ENCODE peak calls at places on chromosome 2, in ten cellular contexts. One of them, this sample, is unnamed.

GRCh38 chr2:55838653-55839052 is 84.9 kb downstream of the EFEMP1 start:
- ATAC-seq in foreskin keratinocyte: peak
- ATAC-seq in heart left ventricle: no peak
- ATAC-seq in activated CD4-positive, CD25-positive, alpha-beta regulatory T cell treated with anti-CD3 and anti-CD28 coated beads, Interleukin-2, amount 50 U/mL, for 24 hours: no peak
- ATAC-seq in activated naive CD4-positive, alpha-beta T cell treated with anti-CD3 and anti-CD28 coated beads, Interleukin-2, amount 50 U/mL, for 72 hours: no peak
- ATAC-seq in activated CD8-positive, alpha-beta memory T cell treated with anti-CD3 and anti-CD28 coated beads, Interleukin-2, amount 10 ng/mL, durations not matched to agents 7 days and 5 days: no peak
- ATAC-seq in stimulated activated memory B cell treated with anti-CD40 and anti-IgM and Interleukin-4, amounts not matched to agents 10 μg/mL and 1 μg/mL and 100 μg/mL, for 72 hours: no peak
- ATAC-seq in heart right ventricle: no peak
- ATAC-seq in memory B cell: no peak
- ATAC-seq in natural killer cell: no peak
- ATAC-seq in this sample: no peak

GRCh38 chr2:38648107-38648761 is 17.7 kb upstream of the GALM start:
- ATAC-seq in memory B cell: no peak
- ATAC-seq in natural killer cell: peak
- ATAC-seq in stimulated activated memory B cell treated with anti-CD40 and anti-IgM and Interleukin-4, amounts not matched to agents 10 μg/mL and 1 μg/mL and 100 μg/mL, for 72 hours: no peak
- ATAC-seq in activated CD8-positive, alpha-beta memory T cell treated with anti-CD3 and anti-CD28 coated beads, Interleukin-2, amount 10 ng/mL, durations not matched to agents 7 days and 5 days: no peak
- ATAC-seq in foreskin keratinocyte: no peak
- ATAC-seq in heart left ventricle: no peak
- ATAC-seq in activated CD4-positive, CD25-positive, alpha-beta regulatory T cell treated with anti-CD3 and anti-CD28 coated beads, Interleukin-2, amount 50 U/mL, for 24 hours: no peak
- ATAC-seq in activated naive CD4-positive, alpha-beta T cell treated with anti-CD3 and anti-CD28 coated beads, Interleukin-2, amount 50 U/mL, for 72 hours: peak
- ATAC-seq in heart right ventricle: no peak
- ATAC-seq in this sample: no peak

GRCh38 chr2:158659483-158659882 is 135.6 kb upstream of the DAPL1 start:
- ATAC-seq in heart right ventricle: no peak
- ATAC-seq in stimulated activated memory B cell treated with anti-CD40 and anti-IgM and Interleukin-4, amounts not matched to agents 10 μg/mL and 1 μg/mL and 100 μg/mL, for 72 hours: no peak
- ATAC-seq in heart left ventricle: no peak
- ATAC-seq in natural killer cell: no peak
- ATAC-seq in foreskin keratinocyte: peak
- ATAC-seq in memory B cell: no peak
- ATAC-seq in activated CD8-positive, alpha-beta memory T cell treated with anti-CD3 and anti-CD28 coated beads, Interleukin-2, amount 10 ng/mL, durations not matched to agents 7 days and 5 days: no peak
- ATAC-seq in activated CD4-positive, CD25-positive, alpha-beta regulatory T cell treated with anti-CD3 and anti-CD28 coated beads, Interleukin-2, amount 50 U/mL, for 24 hours: no peak
- ATAC-seq in activated naive CD4-positive, alpha-beta T cell treated with anti-CD3 and anti-CD28 coated beads, Interleukin-2, amount 50 U/mL, for 72 hours: peak
- ATAC-seq in this sample: no peak

GRCh38 chr2:196404276-196404675 is 232.9 kb upstream of the STK17B start:
- ATAC-seq in foreskin keratinocyte: peak
- ATAC-seq in stimulated activated memory B cell treated with anti-CD40 and anti-IgM and Interleukin-4, amounts not matched to agents 10 μg/mL and 1 μg/mL and 100 μg/mL, for 72 hours: no peak
- ATAC-seq in activated CD4-positive, CD25-positive, alpha-beta regulatory T cell treated with anti-CD3 and anti-CD28 coated beads, Interleukin-2, amount 50 U/mL, for 24 hours: no peak
- ATAC-seq in heart right ventricle: no peak
- ATAC-seq in activated CD8-positive, alpha-beta memory T cell treated with anti-CD3 and anti-CD28 coated beads, Interleukin-2, amount 10 ng/mL, durations not matched to agents 7 days and 5 days: no peak
- ATAC-seq in natural killer cell: no peak
- ATAC-seq in memory B cell: no peak
- ATAC-seq in heart left ventricle: no peak
- ATAC-seq in activated naive CD4-positive, alpha-beta T cell treated with anti-CD3 and anti-CD28 coated beads, Interleukin-2, amount 50 U/mL, for 72 hours: no peak
- ATAC-seq in this sample: no peak

GRCh38 chr2:118386636-118387302 is 298.5 kb downstream of the INSIG2 start:
- ATAC-seq in activated CD8-positive, alpha-beta memory T cell treated with anti-CD3 and anti-CD28 coated beads, Interleukin-2, amount 10 ng/mL, durations not matched to agents 7 days and 5 days: no peak
- ATAC-seq in heart left ventricle: no peak
- ATAC-seq in stimulated activated memory B cell treated with anti-CD40 and anti-IgM and Interleukin-4, amounts not matched to agents 10 μg/mL and 1 μg/mL and 100 μg/mL, for 72 hours: no peak
- ATAC-seq in memory B cell: no peak
- ATAC-seq in natural killer cell: no peak
- ATAC-seq in activated naive CD4-positive, alpha-beta T cell treated with anti-CD3 and anti-CD28 coated beads, Interleukin-2, amount 50 U/mL, for 72 hours: no peak
- ATAC-seq in activated CD4-positive, CD25-positive, alpha-beta regulatory T cell treated with anti-CD3 and anti-CD28 coated beads, Interleukin-2, amount 50 U/mL, for 24 hours: no peak
- ATAC-seq in heart right ventricle: no peak
- ATAC-seq in foreskin keratinocyte: peak
- ATAC-seq in this sample: no peak

GRCh38 chr2:101699939-101700442 is 2.5 kb downstream of the MAP4K4 start:
- ATAC-seq in natural killer cell: no peak
- ATAC-seq in heart right ventricle: no peak
- ATAC-seq in memory B cell: no peak
- ATAC-seq in foreskin keratinocyte: no peak
- ATAC-seq in stimulated activated memory B cell treated with anti-CD40 and anti-IgM and Interleukin-4, amounts not matched to agents 10 μg/mL and 1 μg/mL and 100 μg/mL, for 72 hours: no peak
- ATAC-seq in heart left ventricle: no peak
- ATAC-seq in activated CD4-positive, CD25-positive, alpha-beta regulatory T cell treated with anti-CD3 and anti-CD28 coated beads, Interleukin-2, amount 50 U/mL, for 24 hours: no peak
- ATAC-seq in activated CD8-positive, alpha-beta memory T cell treated with anti-CD3 and anti-CD28 coated beads, Interleukin-2, amount 10 ng/mL, durations not matched to agents 7 days and 5 days: no peak
- ATAC-seq in activated naive CD4-positive, alpha-beta T cell treated with anti-CD3 and anti-CD28 coated beads, Interleukin-2, amount 50 U/mL, for 72 hours: no peak
- ATAC-seq in this sample: no peak

GRCh38 chr2:110866496-110866895 is 134.1 kb downstream of the ACOXL start:
- ATAC-seq in foreskin keratinocyte: peak
- ATAC-seq in natural killer cell: no peak
- ATAC-seq in heart left ventricle: no peak
- ATAC-seq in activated CD8-positive, alpha-beta memory T cell treated with anti-CD3 and anti-CD28 coated beads, Interleukin-2, amount 10 ng/mL, durations not matched to agents 7 days and 5 days: peak
- ATAC-seq in activated naive CD4-positive, alpha-beta T cell treated with anti-CD3 and anti-CD28 coated beads, Interleukin-2, amount 50 U/mL, for 72 hours: peak
- ATAC-seq in activated CD4-positive, CD25-positive, alpha-beta regulatory T cell treated with anti-CD3 and anti-CD28 coated beads, Interleukin-2, amount 50 U/mL, for 24 hours: peak
- ATAC-seq in stimulated activated memory B cell treated with anti-CD40 and anti-IgM and Interleukin-4, amounts not matched to agents 10 μg/mL and 1 μg/mL and 100 μg/mL, for 72 hours: no peak
- ATAC-seq in heart right ventricle: no peak
- ATAC-seq in memory B cell: no peak
- ATAC-seq in this sample: no peak

GRCh38 chr2:122148128-122148792 is 392.8 kb downstream of the TSN start:
- ATAC-seq in stimulated activated memory B cell treated with anti-CD40 and anti-IgM and Interleukin-4, amounts not matched to agents 10 μg/mL and 1 μg/mL and 100 μg/mL, for 72 hours: no peak
- ATAC-seq in activated CD4-positive, CD25-positive, alpha-beta regulatory T cell treated with anti-CD3 and anti-CD28 coated beads, Interleukin-2, amount 50 U/mL, for 24 hours: no peak
- ATAC-seq in memory B cell: no peak
- ATAC-seq in heart left ventricle: no peak
- ATAC-seq in natural killer cell: no peak
- ATAC-seq in foreskin keratinocyte: no peak
- ATAC-seq in activated naive CD4-positive, alpha-beta T cell treated with anti-CD3 and anti-CD28 coated beads, Interleukin-2, amount 50 U/mL, for 72 hours: no peak
- ATAC-seq in activated CD8-positive, alpha-beta memory T cell treated with anti-CD3 and anti-CD28 coated beads, Interleukin-2, amount 10 ng/mL, durations not matched to agents 7 days and 5 days: no peak
- ATAC-seq in heart right ventricle: no peak
- ATAC-seq in this sample: no peak

GRCh38 chr2:164624296-164624695 is 3.0 kb upstream of the GRB14 start:
- ATAC-seq in memory B cell: no peak
- ATAC-seq in stimulated activated memory B cell treated with anti-CD40 and anti-IgM and Interleukin-4, amounts not matched to agents 10 μg/mL and 1 μg/mL and 100 μg/mL, for 72 hours: no peak
- ATAC-seq in heart left ventricle: no peak
- ATAC-seq in activated naive CD4-positive, alpha-beta T cell treated with anti-CD3 and anti-CD28 coated beads, Interleukin-2, amount 50 U/mL, for 72 hours: no peak
- ATAC-seq in activated CD4-positive, CD25-positive, alpha-beta regulatory T cell treated with anti-CD3 and anti-CD28 coated beads, Interleukin-2, amount 50 U/mL, for 24 hours: no peak
- ATAC-seq in heart right ventricle: no peak
- ATAC-seq in activated CD8-positive, alpha-beta memory T cell treated with anti-CD3 and anti-CD28 coated beads, Interleukin-2, amount 10 ng/mL, durations not matched to agents 7 days and 5 days: no peak
- ATAC-seq in natural killer cell: no peak
- ATAC-seq in foreskin keratinocyte: no peak
- ATAC-seq in this sample: no peak

GRCh38 chr2:21005111-21005699 is 38.7 kb downstream of the APOB start:
- ATAC-seq in stimulated activated memory B cell treated with anti-CD40 and anti-IgM and Interleukin-4, amounts not matched to agents 10 μg/mL and 1 μg/mL and 100 μg/mL, for 72 hours: no peak
- ATAC-seq in activated naive CD4-positive, alpha-beta T cell treated with anti-CD3 and anti-CD28 coated beads, Interleukin-2, amount 50 U/mL, for 72 hours: no peak
- ATAC-seq in activated CD8-positive, alpha-beta memory T cell treated with anti-CD3 and anti-CD28 coated beads, Interleukin-2, amount 10 ng/mL, durations not matched to agents 7 days and 5 days: no peak
- ATAC-seq in heart left ventricle: no peak
- ATAC-seq in heart right ventricle: no peak
- ATAC-seq in foreskin keratinocyte: no peak
- ATAC-seq in memory B cell: no peak
- ATAC-seq in natural killer cell: no peak
- ATAC-seq in activated CD4-positive, CD25-positive, alpha-beta regulatory T cell treated with anti-CD3 and anti-CD28 coated beads, Interleukin-2, amount 50 U/mL, for 24 hours: no peak
- ATAC-seq in this sample: no peak

GRCh38 chr2:14081526-14081925 is 551.0 kb upstream of the LRATD1 start:
- ATAC-seq in foreskin keratinocyte: peak
- ATAC-seq in natural killer cell: no peak
- ATAC-seq in memory B cell: no peak
- ATAC-seq in stimulated activated memory B cell treated with anti-CD40 and anti-IgM and Interleukin-4, amounts not matched to agents 10 μg/mL and 1 μg/mL and 100 μg/mL, for 72 hours: no peak
- ATAC-seq in activated CD4-positive, CD25-positive, alpha-beta regulatory T cell treated with anti-CD3 and anti-CD28 coated beads, Interleukin-2, amount 50 U/mL, for 24 hours: no peak
- ATAC-seq in heart right ventricle: no peak
- ATAC-seq in activated CD8-positive, alpha-beta memory T cell treated with anti-CD3 and anti-CD28 coated beads, Interleukin-2, amount 10 ng/mL, durations not matched to agents 7 days and 5 days: no peak
- ATAC-seq in activated naive CD4-positive, alpha-beta T cell treated with anti-CD3 and anti-CD28 coated beads, Interleukin-2, amount 50 U/mL, for 72 hours: no peak
- ATAC-seq in heart left ventricle: no peak
- ATAC-seq in this sample: no peak

GRCh38 chr2:203852760-203853159 is 14.8 kb upstream of the CTLA4 start:
- ATAC-seq in foreskin keratinocyte: no peak
- ATAC-seq in activated CD4-positive, CD25-positive, alpha-beta regulatory T cell treated with anti-CD3 and anti-CD28 coated beads, Interleukin-2, amount 50 U/mL, for 24 hours: peak
- ATAC-seq in activated naive CD4-positive, alpha-beta T cell treated with anti-CD3 and anti-CD28 coated beads, Interleukin-2, amount 50 U/mL, for 72 hours: peak
- ATAC-seq in natural killer cell: no peak
- ATAC-seq in activated CD8-positive, alpha-beta memory T cell treated with anti-CD3 and anti-CD28 coated beads, Interleukin-2, amount 10 ng/mL, durations not matched to agents 7 days and 5 days: no peak
- ATAC-seq in stimulated activated memory B cell treated with anti-CD40 and anti-IgM and Interleukin-4, amounts not matched to agents 10 μg/mL and 1 μg/mL and 100 μg/mL, for 72 hours: no peak
- ATAC-seq in memory B cell: no peak
- ATAC-seq in heart left ventricle: no peak
- ATAC-seq in heart right ventricle: no peak
- ATAC-seq in this sample: no peak